ENCODE peak calls at places on chromosomes 11 and 22, in four cellular contexts. U, N, T and Y are unnamed samples.
A peak's percentile ranks its signal among the peaks of the same experiment; 100 is the strongest.

GRCh38 chr22:26669060-26669481 is 11.7 kb downstream of the MIAT start:
- DNase-seq in T (no peak), U (no peak), N (no peak), Y (no peak)

GRCh38 chr11:17384002-17384511 is 4.4 kb downstream of the KCNJ11 start:
- DNase-seq in U (peak; percentile 70), N (peak; percentile 71), T (peak; percentile 89), Y (peak; percentile 73)

GRCh38 chr11:40187092-40187403 is 1272.4 kb downstream of the LRRC4C start:
- DNase-seq in T (no peak), N (no peak), U (no peak), Y (no peak)

GRCh38 chr11:80993561-80993960 is 1552.7 kb upstream of the TENM4 start:
- DNase-seq in N (no peak), U (no peak), T (peak; percentile 7), Y (no peak)

GRCh38 chr11:13126430-13126829 is 117.3 kb downstream of the RASSF10 start:
- DNase-seq in N (no peak), U (no peak), T (peak; percentile 91), Y (no peak)

GRCh38 chr11:35138949-35139881 is at the start of gene CD44:
- DNase-seq in N (peak; percentile 66), T (peak; percentile 62), U (peak; percentile 87), Y (peak; percentile 48)

GRCh38 chr11:69350040-69350439 is 56.1 kb downstream of the MYEOV start:
- DNase-seq in U (no peak), T (no peak), N (no peak), Y (no peak)

GRCh38 chr22:26432619-26433311 is 3.7 kb downstream of the ASPHD2 start:
- DNase-seq in N (no peak), T (no peak), U (no peak), Y (no peak)

GRCh38 chr11:66880484-66881211 is 23.8 kb downstream of the LRFN4 start:
- DNase-seq in T (no peak), N (no peak), U (no peak), Y (no peak)

GRCh38 chr11:11724994-11725393 is 103.2 kb upstream of the GALNT18 start:
- DNase-seq in T (no peak), U (no peak), N (no peak), Y (no peak)

GRCh38 chr22:34804588-34804987 is 261.4 kb upstream of the ISX start:
- DNase-seq in N (no peak), U (no peak), T (no peak), Y (no peak)

GRCh38 chr11:95908826-95909225 is 15.1 kb downstream of the MTMR2 start:
- DNase-seq in U (no peak), T (peak; percentile 21), N (no peak), Y (no peak)

GRCh38 chr11:12160680-12161079 is 50.3 kb downstream of the MICAL2 start:
- DNase-seq in N (no peak), U (no peak), T (peak; percentile 50), Y (no peak)

GRCh38 chr11:72814831-72815618 is 814 bp downstream of the ATG16L2 start:
- DNase-seq in U (peak; percentile 51), N (peak; percentile 43), T (peak; percentile 45), Y (no peak)

GRCh38 chr11:73384871-73385692 is 8.9 kb downstream of the RELT start:
- DNase-seq in T (no peak), U (no peak), N (no peak), Y (no peak)

GRCh38 chr22:44765571-44766285 is 13.4 kb downstream of the ARHGAP8 start:
- DNase-seq in T (peak; percentile 13), U (no peak), N (no peak), Y (no peak)

GRCh38 chr22:28316014-28316413 is 363.6 kb downstream of the TTC28 start:
- DNase-seq in N (no peak), U (no peak), T (no peak), Y (no peak)

GRCh38 chr11:107598225-107599139 is 7.5 kb downstream of the ELMOD1 start:
- DNase-seq in N (no peak), T (peak; percentile 19), U (no peak), Y (no peak)

GRCh38 chr22:17228725-17229126 is 9.5 kb upstream of the ADA2 start:
- DNase-seq in N (no peak), T (no peak), U (no peak), Y (no peak)

GRCh38 chr22:33427461-33427860 is 369.3 kb upstream of the SYN3 start:
- DNase-seq in T (no peak), U (no peak), N (no peak), Y (no peak)

GRCh38 chr11:16966633-16967346 is 47.4 kb downstream of the PLEKHA7 start:
- DNase-seq in T (no peak), N (no peak), U (no peak), Y (no peak)

GRCh38 chr11:10481567-10482349 is 26.7 kb downstream of the AMPD3 start:
- DNase-seq in N (no peak), U (no peak), T (no peak), Y (no peak)